ENCODE peak calls at places on chromosome 17, in six cellular contexts. E is upper lobe of right lung, F is foreskin fibroblast, Z is MM.1S, I is transverse colon, S is HFF-Myc. T is an unnamed sample.

GRCh38 chr17:56694825-56695224 is 101.3 kb downstream of the NOG start:
- DNase-seq in I (no peak), F (no peak), E (no peak), S (no peak), Z (no peak), T (no peak)

GRCh38 chr17:70137451-70138230 is 31.7 kb upstream of the KCNJ2 start:
- DNase-seq in I (peak), F (peak), E (no peak), Z (peak), S (peak), T (peak)

GRCh38 chr17:57899822-57900221 is 50.0 kb upstream of the MRPS23 start:
- DNase-seq in E (peak), F (no peak), I (peak), Z (no peak), S (no peak), T (no peak)

GRCh38 chr17:82791532-82791931 is 39.7 kb downstream of the TBCD start:
- DNase-seq in S (peak), F (peak), I (no peak), Z (no peak), E (no peak), T (no peak)

GRCh38 chr17:72187544-72187943 is 66.7 kb downstream of the SOX9 start:
- DNase-seq in E (no peak), I (peak), Z (no peak), S (no peak), F (no peak), T (no peak)

GRCh38 chr17:81885454-81885853 is 5.9 kb downstream of the ALYREF start:
- DNase-seq in S (no peak), I (no peak), F (no peak), Z (no peak), E (no peak), T (no peak)

GRCh38 chr17:44219636-44220210 is at the start of gene UBTF:
- DNase-seq in S (no peak), I (peak), F (peak), Z (peak), E (peak), T (peak)

GRCh38 chr17:61002316-61002736 is 324.7 kb downstream of the BCAS3 start:
- DNase-seq in I (no peak), F (peak), S (peak), E (no peak), Z (peak), T (peak)

GRCh38 chr17:38545531-38546225 is 60.1 kb downstream of the SRCIN1 start:
- DNase-seq in S (no peak), E (no peak), I (no peak), F (no peak), Z (no peak), T (no peak)

GRCh38 chr17:1008008-1008761 is 11.3 kb downstream of the TIMM22 start:
- DNase-seq in S (no peak), E (no peak), F (no peak), Z (no peak), I (no peak), T (no peak)

GRCh38 chr17:47776330-47777197 is 43.5 kb downstream of the TBX21 start:
- DNase-seq in S (peak), E (no peak), Z (peak), F (peak), I (peak), T (peak)

GRCh38 chr17:32621612-32622312 is 135.0 kb downstream of the CDK5R1 start:
- DNase-seq in S (peak), F (no peak), I (no peak), E (no peak), Z (no peak), T (no peak)

GRCh38 chr17:45190503-45191282 is 29.0 kb downstream of the HEXIM2 start:
- DNase-seq in I (no peak), S (no peak), Z (no peak), F (no peak), E (no peak), T (no peak)

DNA sequence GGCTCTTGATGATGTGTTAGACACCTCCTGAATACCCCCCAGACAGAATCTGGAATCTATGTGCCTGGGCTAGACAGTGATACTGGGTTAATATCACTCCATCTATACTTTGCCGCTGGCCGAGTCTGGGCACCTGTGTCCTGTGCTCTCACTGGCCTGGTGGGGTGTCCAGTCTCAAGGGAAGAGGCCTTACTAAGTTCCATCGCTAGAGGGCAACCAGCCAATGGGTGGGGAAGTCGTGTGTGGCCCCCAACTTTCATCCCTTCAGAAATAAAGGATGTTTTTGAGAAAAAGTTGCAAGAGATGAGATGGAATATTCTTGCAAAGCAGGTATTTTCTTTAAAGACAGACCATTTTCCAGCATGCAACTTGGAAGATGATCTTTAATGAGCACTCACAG is 1.6 kb upstream of the GLP2R start:
- DNase-seq in E (no peak), I (no peak), Z (no peak), S (no peak), F (no peak), T (no peak)
- TF ChIP-seq CTCF in E (no peak), I (no peak), Z (no peak), S (peak), F (no peak), T (peak)

DNA sequence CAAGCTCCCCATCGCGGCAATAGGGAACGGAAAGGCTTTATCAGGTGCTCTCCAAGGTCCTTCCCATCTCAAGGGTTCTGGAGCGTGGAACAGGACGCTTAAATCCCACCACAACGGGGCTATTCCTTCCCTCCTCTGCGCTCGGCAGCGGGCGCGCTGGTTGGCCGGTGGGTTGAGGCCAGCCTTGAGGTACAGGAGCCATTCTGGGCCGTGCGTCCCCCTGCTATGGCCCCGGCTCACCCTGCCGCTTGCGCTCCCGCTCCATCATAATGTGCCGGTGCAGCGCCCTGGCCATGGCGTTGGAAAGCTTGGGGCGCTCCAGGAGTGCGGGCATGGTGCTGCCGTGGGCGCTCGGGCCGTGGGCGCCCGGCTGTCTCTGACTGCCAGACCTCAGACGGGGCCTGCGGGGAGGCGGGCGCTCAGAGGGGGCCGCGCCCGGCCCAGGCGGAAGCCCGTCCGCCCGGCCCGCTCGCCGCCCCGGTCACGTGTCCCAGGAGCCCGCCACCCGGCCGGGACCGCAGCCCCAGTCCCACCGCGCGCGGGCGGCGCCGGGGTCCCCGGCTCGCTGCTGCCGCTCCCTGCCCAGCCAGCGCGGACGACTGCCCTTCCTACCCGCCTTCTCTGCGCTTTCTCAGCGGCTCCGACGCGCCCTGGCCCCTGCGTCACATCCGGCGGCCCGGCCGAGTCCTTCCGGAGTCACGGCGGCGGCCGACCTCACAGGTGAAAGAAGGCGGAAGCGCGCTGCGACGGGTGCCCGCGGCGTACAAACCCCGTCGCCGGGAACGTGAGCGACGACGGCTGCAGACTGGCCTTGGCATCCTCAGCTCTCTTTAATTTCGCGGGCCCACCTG is at the start of gene GPS2:
- DNase-seq in F (peak), E (peak), S (no peak), I (peak), Z (peak), T (peak)
- TF ChIP-seq CTCF in F (no peak), E (no peak), S (no peak), I (no peak), Z (no peak), T (no peak)

DNA sequence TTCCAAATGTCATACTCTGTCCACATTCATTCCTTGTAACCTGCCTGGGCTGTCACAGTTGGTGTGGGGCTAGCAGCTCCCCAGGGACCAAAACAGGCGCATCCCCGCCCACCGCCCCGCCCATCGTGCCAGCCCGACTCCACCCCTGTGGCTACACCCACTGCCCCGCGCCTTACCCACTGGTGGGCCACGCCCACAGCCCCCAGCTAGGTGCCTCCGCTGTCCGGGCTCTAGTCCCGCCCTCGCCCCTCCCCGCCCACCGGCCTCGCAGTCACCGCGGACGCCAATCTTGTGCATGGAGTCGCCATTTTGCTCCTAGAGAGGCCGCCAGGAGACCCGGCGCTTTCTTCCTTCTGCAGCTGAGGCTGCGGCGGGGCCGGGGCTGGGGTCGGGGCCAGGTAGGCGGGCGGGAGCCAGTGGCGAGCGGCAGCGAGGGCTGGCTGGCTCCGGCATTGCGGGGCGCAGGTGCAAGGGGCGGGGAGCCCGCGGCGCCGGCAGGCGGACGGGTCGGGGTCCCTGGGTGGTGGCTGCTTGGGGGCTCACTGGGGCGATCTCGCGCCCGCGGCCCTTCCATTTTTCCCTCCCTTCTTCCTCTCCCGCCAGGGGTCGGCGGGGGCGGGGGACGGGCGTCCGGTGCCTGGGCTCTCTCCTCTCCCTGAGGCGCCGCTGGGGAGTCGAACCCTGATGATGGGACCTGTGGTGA is at the start of gene PRPSAP2:
- DNase-seq in I (peak), E (peak), Z (peak), S (peak), F (peak), T (peak)
- TF ChIP-seq CTCF in I (no peak), E (no peak), Z (no peak), S (no peak), F (no peak), T (no peak)

DNA sequence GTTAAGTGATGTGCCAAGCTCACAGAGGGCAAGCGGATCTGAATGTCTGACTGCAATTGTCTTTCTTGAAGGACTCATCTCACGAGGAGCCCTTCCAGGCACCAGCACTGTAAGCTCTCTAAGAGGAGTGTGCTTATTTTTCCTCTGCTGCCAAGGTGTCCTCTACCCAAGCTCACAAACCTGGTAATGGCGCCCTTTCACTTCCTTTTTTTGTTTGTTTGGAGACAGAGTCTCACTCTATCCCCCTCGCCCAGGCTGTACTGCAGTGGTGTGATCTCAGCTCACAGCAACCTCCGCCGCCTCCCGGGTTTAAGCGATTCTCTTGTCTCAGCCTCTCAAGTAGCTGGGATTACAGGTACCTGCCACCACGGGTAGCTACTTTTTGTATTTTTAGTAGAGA is 233.8 kb downstream of the MAP2K4 start:
- DNase-seq in Z (no peak), E (no peak), F (no peak), I (no peak), S (no peak), T (no peak)
- TF ChIP-seq CTCF in Z (no peak), E (no peak), F (no peak), I (no peak), S (no peak), T (no peak)

GRCh38 chr17:46193246-46193625 is at the start of gene KANSL1:
- DNase-seq in F (peak), Z (peak), I (peak), E (peak), S (peak), T (peak)
- TF ChIP-seq CTCF in F (peak), Z (no peak), I (peak), E (peak), S (no peak), T (peak)

GRCh38 chr17:14790518-14790917 is 474.6 kb downstream of the PMP22 start:
- DNase-seq in Z (no peak), I (no peak), S (no peak), F (no peak), E (no peak), T (no peak)

GRCh38 chr17:14779236-14779635 is 478.4 kb downstream of the HS3ST3B1 start:
- DNase-seq in E (no peak), S (no peak), Z (no peak), F (no peak), I (no peak), T (no peak)

GRCh38 chr17:14780116-14780515 is 479.2 kb downstream of the HS3ST3B1 start:
- DNase-seq in E (no peak), I (no peak), F (no peak), Z (no peak), S (no peak), T (no peak)

GRCh38 chr17:14781123-14781522 is 480.2 kb downstream of the HS3ST3B1 start:
- DNase-seq in F (no peak), Z (no peak), I (no peak), S (no peak), E (no peak), T (no peak)

DNA sequence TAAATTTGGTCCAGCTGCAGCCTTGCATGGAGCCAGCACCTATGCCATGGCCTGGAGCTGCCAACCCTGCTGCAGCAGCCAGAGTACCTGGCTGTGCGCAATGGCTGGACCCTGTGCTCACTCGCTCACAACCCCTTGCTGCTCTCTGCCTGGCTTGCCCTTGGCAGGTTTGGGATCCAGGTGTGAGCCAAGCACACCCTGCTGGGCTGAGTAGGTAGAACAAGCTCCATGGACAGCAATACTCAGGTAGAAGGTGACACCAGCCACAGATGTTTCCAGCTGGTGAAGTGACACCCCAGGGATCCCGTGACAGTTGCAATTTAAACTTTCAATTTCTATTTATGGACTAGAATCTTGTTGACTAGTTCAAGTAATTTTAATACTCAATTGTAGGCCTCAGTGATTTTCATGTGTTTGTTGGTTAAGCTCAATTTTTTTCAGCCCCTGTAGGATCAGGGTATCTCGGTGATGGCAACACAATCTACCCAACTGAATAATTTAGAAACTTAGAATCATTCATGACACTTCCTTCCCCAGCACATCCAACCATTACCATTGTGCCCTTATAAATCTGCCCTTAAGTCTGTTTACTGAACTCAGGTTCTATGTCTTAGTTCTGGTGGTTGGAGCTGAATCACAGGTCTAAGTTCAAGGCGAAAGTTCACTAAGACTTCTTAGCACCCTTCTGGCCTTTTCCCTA is 480.0 kb downstream of the PMP22 start:
- DNase-seq in F (no peak), E (no peak), Z (peak), S (no peak), I (no peak), T (no peak)
- TF ChIP-seq CTCF in F (no peak), E (peak), Z (no peak), S (no peak), I (no peak), T (no peak)

T was measured in GM20000.